ENCODE peak calls at places on chromosomes 12 and 14, in five cellular contexts. U is right cardiac atrium, R is astrocyte, B is tibial artery, H is thoracic aorta. Z is an unnamed sample. For H3K4me1 and H3K27me3, the result is how much of the 10 kb centered on the place peaks cover.

GRCh38 chr12:45779936-45780335 is 50.4 kb downstream of the ARID2 start:
- DNase-seq in H (no peak), U (no peak), R (no peak), B (no peak), Z (no peak)

GRCh38 chr14:60775296-60775695 is 40.7 kb downstream of the MNAT1 start:
- DNase-seq in H (no peak), B (no peak), R (peak), U (no peak), Z (peak)

GRCh38 chr14:100982764-100983163 is 79.2 kb upstream of the RTL1 start:
- DNase-seq in R (peak), H (no peak), B (no peak), U (no peak), Z (no peak)

GRCh38 chr12:80121661-80122060 is 22.3 kb downstream of the OTOGL start:
- DNase-seq in U (no peak), B (no peak), H (no peak), R (peak), Z (no peak)

GRCh38 chr14:20350280-20350679 is 6.8 kb downstream of the PARP2 start:
- DNase-seq in R (no peak), U (no peak), H (no peak), B (no peak), Z (peak)

GRCh38 chr12:120359159-120359527 is 9.8 kb downstream of the MSI1 start:
- DNase-seq in U (no peak), H (no peak), B (no peak), R (no peak), Z (no peak)

GRCh38 chr12:127284021-127284420 is 982.9 kb upstream of the TMEM132C start:
- DNase-seq in H (no peak), B (no peak), U (no peak), R (peak), Z (no peak)

GRCh38 chr12:32134144-32134888 is 27.7 kb downstream of the BICD1 start:
- DNase-seq in H (no peak), U (no peak), R (peak), B (no peak), Z (no peak)

GRCh38 chr12:16454481-16454880 is 107.0 kb downstream of the MGST1 start:
- DNase-seq in B (no peak), R (peak), U (no peak), H (no peak), Z (peak)

GRCh38 chr12:48958049-48958388 is 732 bp upstream of the ARF3 start:
- DNase-seq in H (no peak), B (no peak), R (no peak), U (no peak), Z (no peak)

GRCh38 chr14:91413547-91414474 is 3.8 kb downstream of the CCDC88C start:
- DNase-seq in B (no peak), R (no peak), H (no peak), U (no peak), Z (no peak)

GRCh38 chr12:96361074-96361473 is 39.2 kb downstream of the CDK17 start:
- DNase-seq in B (no peak), H (no peak), R (no peak), U (no peak), Z (no peak)

GRCh38 chr14:104350463-104351185 is 212.2 kb downstream of the KIF26A start:
- DNase-seq in R (no peak), U (no peak), B (peak), H (no peak), Z (no peak)

GRCh38 chr12:93653079-93653478 is 24.1 kb upstream of the CRADD start:
- DNase-seq in R (no peak), H (no peak), U (no peak), B (no peak), Z (no peak)

GRCh38 chr12:33752854-33753253 is 269.4 kb upstream of the ALG10 start:
- DNase-seq in H (no peak), U (no peak), R (no peak), B (no peak), Z (no peak)

GRCh38 chr12:76028649-76029277 is 2.8 kb downstream of the PHLDA1 start:
- DNase-seq in H (no peak), R (no peak), U (no peak), B (no peak), Z (no peak)

GRCh38 chr12:94458882-94459772 is 540 bp downstream of the CEP83 start:
- DNase-seq in H (no peak), U (no peak), R (peak), B (no peak), Z (peak)

GRCh38 chr12:57459750-57460400 is at the start of gene GLI1:
- DNase-seq in B (no peak), R (peak), U (no peak), H (no peak), Z (peak)

GRCh38 chr14:100623961-100624360 is 36.7 kb upstream of the BEGAIN start:
- DNase-seq in U (no peak), B (peak), H (no peak), R (no peak), Z (no peak)

GRCh38 chr12:29427964-29428363 is 47.0 kb upstream of the ERGIC2 start:
- DNase-seq in H (no peak), R (no peak), U (no peak), B (no peak), Z (no peak)

GRCh38 chr14:68363841-68364711 is 428.8 kb downstream of the ZFP36L1 start:
- DNase-seq in H (no peak), U (peak), B (peak), R (peak), Z (no peak)

GRCh38 chr12:1928439-1929121 is 10.1 kb upstream of the CACNA2D4 start:
- DNase-seq in R (no peak), U (no peak), B (peak), H (no peak), Z (no peak)

GRCh38 chr12:104720346-104721064 is 237.6 kb downstream of the SLC41A2 start:
- DNase-seq in U (no peak), R (peak), H (no peak), B (no peak), Z (no peak)

GRCh38 chr14:21768116-21768874 is 94.7 kb upstream of the OR4E1 start:
- DNase-seq in H (no peak), R (no peak), U (no peak), B (no peak), Z (peak)

GRCh38 chr14:55274760-55275159 is 3.5 kb downstream of the FBXO34 start:
- DNase-seq in B (no peak), H (no peak), U (no peak), R (peak), Z (no peak)

GRCh38 chr12:72535591-72535990 is 263.4 kb downstream of the TRHDE start:
- DNase-seq in B (no peak), U (no peak), R (no peak), H (no peak), Z (no peak)

GRCh38 chr14:86296173-86296572 is 766.2 kb downstream of the FLRT2 start:
- DNase-seq in H (no peak), B (no peak), R (no peak), U (no peak), Z (peak)

GRCh38 chr12:114294303-114294685 is 111.7 kb downstream of the TBX5 start:
- DNase-seq in R (peak), B (no peak), H (no peak), U (no peak), Z (peak)

GRCh38 chr14:101781240-101782061 is 19.9 kb downstream of the PPP2R5C start:
- DNase-seq in H (no peak), U (no peak), B (no peak), R (no peak), Z (no peak)

GRCh38 chr12:131540138-131540623 is 170.7 kb upstream of the SFSWAP start:
- DNase-seq in U (no peak), H (no peak), R (no peak), B (no peak), Z (no peak)

GRCh38 chr14:50619569-50620141 is 48.5 kb downstream of the SAV1 start:
- DNase-seq in H (no peak), B (no peak), R (peak), U (no peak), Z (peak)

GRCh38 chr14:55949708-55950107 is 168.5 kb upstream of the PELI2 start:
- DNase-seq in H (no peak), R (no peak), B (no peak), U (no peak), Z (no peak)

GRCh38 chr14:69772082-69773017 is 5.4 kb downstream of the SRSF5 start:
- DNase-seq in H (no peak), U (no peak), R (no peak), B (no peak), Z (no peak)

GRCh38 chr12:52081263-52081733 is 1.8 kb downstream of the SMIM41 start:
- DNase-seq in R (no peak), B (no peak), H (no peak), U (peak), Z (no peak)

GRCh38 chr12:127083028-127083949 is 1183.7 kb upstream of the TMEM132C start:
- DNase-seq in B (no peak), H (no peak), U (no peak), R (peak), Z (peak)

GRCh38 chr12:49795654-49796105 is 32.5 kb downstream of the NCKAP5L start:
- DNase-seq in R (no peak), U (no peak), H (no peak), B (no peak), Z (no peak)

GRCh38 chr12:42904683-42905418 is 315.3 kb upstream of the PRICKLE1 start:
- DNase-seq in H (no peak), U (no peak), R (no peak), B (no peak), Z (no peak)

GRCh38 chr14:99258884-99259283 is 13.1 kb downstream of the BCL11B start:
- DNase-seq in U (no peak), B (peak), H (no peak), R (no peak), Z (no peak)

DNA sequence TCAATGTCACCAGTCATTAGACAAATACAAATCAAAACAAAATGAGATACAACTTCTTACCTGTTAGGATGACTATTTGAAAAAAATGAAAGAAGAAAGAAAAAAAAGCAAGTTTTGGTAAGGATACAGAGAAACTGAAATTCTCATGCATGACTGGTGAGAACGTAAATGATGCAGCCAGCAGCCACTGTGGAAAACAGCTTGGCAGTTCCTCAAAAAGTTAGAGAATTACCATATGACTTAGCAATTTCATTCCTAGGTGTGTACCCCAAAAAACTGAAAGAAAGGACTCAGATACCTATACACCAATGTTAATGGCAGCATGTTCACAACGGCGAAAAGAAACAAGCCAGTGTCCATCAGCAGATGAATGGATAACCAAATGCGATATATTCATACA is 26.6 kb downstream of the NINJ2 start:
- DNase-seq in B (no peak), H (no peak), R (no peak), U (no peak), Z (no peak)
- H3K4me1 ChIP-seq in B (under half), H (under half), R (under half), U (under half), Z (under half)

GRCh38 chr12:125346361-125346760 is 281.1 kb downstream of the AACS start:
- DNase-seq in R (no peak), U (no peak), B (no peak), H (no peak), Z (no peak)
- H3K27me3 ChIP-seq in R (under half), U (under half), B (under half), H (under half), Z (under half)

GRCh38 chr14:95058491-95058890 is 98.8 kb downstream of the DICER1 start:
- DNase-seq in R (no peak), U (no peak), B (no peak), H (no peak), Z (no peak)
- H3K4me1 ChIP-seq in R (under half), U (under half), B (under half), H (under half), Z (under half)

GRCh38 chr14:89401783-89402182 is 15.2 kb downstream of the FOXN3 start:
- DNase-seq in U (no peak), H (no peak), R (no peak), B (no peak), Z (no peak)

GRCh38 chr14:89399594-89400068 is 17.4 kb downstream of the FOXN3 start:
- DNase-seq in H (no peak), B (no peak), R (peak), U (no peak), Z (no peak)

GRCh38 chr14:89401241-89401640 is 15.8 kb downstream of the FOXN3 start:
- DNase-seq in R (no peak), U (no peak), H (no peak), B (no peak), Z (no peak)

GRCh38 chr14:89399157-89399556 is 17.9 kb downstream of the FOXN3 start:
- DNase-seq in R (no peak), U (no peak), H (no peak), B (no peak), Z (no peak)

GRCh38 chr14:89400529-89400928 is 16.5 kb downstream of the FOXN3 start:
- DNase-seq in U (no peak), B (no peak), H (no peak), R (no peak), Z (no peak)
- H3K27me3 ChIP-seq in U (under half), B (under half), H (under half), R (under half), Z (under half)

GRCh38 chr14:75433631-75434556 is 6.1 kb downstream of the JDP2 start:
- DNase-seq in U (no peak), B (no peak), H (no peak), R (no peak), Z (no peak)
- H3K4me1 ChIP-seq in U (under half), B (under half), H (under half), R (under half), Z (under half)

GRCh38 chr14:92962831-92963095 is 39.8 kb downstream of the CHGA start:
- DNase-seq in U (no peak), R (no peak), B (no peak), H (no peak), Z (no peak)
- H3K27me3 ChIP-seq in U (under half), R (under half), B (under half), H (under half), Z (under half)

Z was measured in foreskin keratinocyte.